ENCODE peak calls at places on chromosomes 16 and 17, in ten cellular contexts. B is SK-MEL-5; X is CD8-positive, alpha-beta memory T cell; Y is activated B cell treated with CpG ODN at 0.5 μM for 24 hours; A is hypothalamus; G is stimulated activated naive CD8-positive, alpha-beta T cell treated with anti-CD3 and anti-CD28 coated beads, Interleukin-15, amount 100 ng/mL, for 72 hours; P is left ventricle myocardium superior; O is GM04504; C is substantia nigra; K is activated gamma-delta T cell. S is an unnamed sample.

GRCh38 chr17:39671651-39672521 is 3.6 kb downstream of the PNMT start:
- DNase-seq in P (peak; percentile 89), B (peak; percentile 60), Y (no peak), A (no peak), X (no peak), C (no peak), O (no peak), G (no peak), K (no peak), S (peak; percentile 81)

GRCh38 chr16:715448-716249 is 731 bp downstream of the METRN start:
- DNase-seq in P (no peak), B (no peak), C (peak; percentile 56), O (no peak), A (no peak), X (no peak), Y (peak; percentile 42), K (no peak), G (no peak), S (no peak)

GRCh38 chr16:70653406-70653805 is 7.0 kb downstream of the IL34 start:
- DNase-seq in G (no peak), X (no peak), Y (no peak), B (no peak), A (no peak), O (no peak), P (no peak), C (no peak), K (no peak), S (no peak)

GRCh38 chr16:48597563-48598392 is 12.2 kb downstream of the N4BP1 start:
- DNase-seq in X (no peak), O (no peak), G (no peak), B (no peak), C (no peak), A (no peak), Y (no peak), P (no peak), K (no peak), S (no peak)

GRCh38 chr17:63946440-63947363 is 14.6 kb upstream of the CD79B start:
- DNase-seq in O (no peak), X (peak; percentile 63), B (peak; percentile 56), K (no peak), Y (peak; percentile 67), C (peak; percentile 8), P (no peak), G (peak; percentile 77), A (no peak), S (peak; percentile 27)

GRCh38 chr17:82332669-82333278 is 792 bp downstream of the SECTM1 start:
- DNase-seq in A (no peak), K (no peak), O (no peak), B (no peak), C (no peak), G (no peak), Y (no peak), P (peak; percentile 65), X (no peak), S (peak; percentile 69)

GRCh38 chr17:42456223-42457106 is 2.2 kb upstream of the ATP6V0A1 start:
- DNase-seq in B (peak; percentile 68), G (no peak), O (peak; percentile 42), K (no peak), A (no peak), Y (no peak), X (peak; percentile 76), C (no peak), P (no peak), S (peak; percentile 45)

GRCh38 chr17:36816889-36817288 is 120.4 kb upstream of the LHX1 start:
- DNase-seq in G (no peak), P (no peak), C (no peak), B (no peak), X (no peak), O (no peak), A (no peak), K (no peak), Y (no peak), S (no peak)

GRCh38 chr17:67156269-67157199 is 88.5 kb downstream of the HELZ start:
- DNase-seq in O (no peak), C (no peak), Y (no peak), P (no peak), A (no peak), G (no peak), K (no peak), X (no peak), B (no peak), S (no peak)

GRCh38 chr16:51640196-51640595 is 489.1 kb upstream of the SALL1 start:
- DNase-seq in G (no peak), O (no peak), A (no peak), X (no peak), P (no peak), C (no peak), Y (no peak), B (no peak), K (no peak), S (no peak)

GRCh38 chr17:76080934-76081287 is 1.9 kb downstream of the ZACN start:
- DNase-seq in P (no peak), O (no peak), A (no peak), G (no peak), Y (no peak), C (no peak), K (no peak), X (no peak), B (no peak), S (no peak)

GRCh38 chr16:73027655-73028220 is 20.2 kb downstream of the ZFHX3 start:
- DNase-seq in B (no peak), C (no peak), A (no peak), G (no peak), X (no peak), O (no peak), Y (no peak), P (no peak), K (no peak), S (peak; percentile 55)

GRCh38 chr16:82819286-82819685 is 192.5 kb downstream of the CDH13 start:
- DNase-seq in B (no peak), A (no peak), O (no peak), P (no peak), X (no peak), G (no peak), K (no peak), Y (no peak), C (no peak), S (no peak)

GRCh38 chr16:62038646-62039045 is 2.4 kb upstream of the CDH8 start:
- DNase-seq in A (no peak), G (no peak), O (no peak), B (no peak), P (no peak), K (no peak), C (no peak), X (no peak), Y (no peak), S (no peak)

GRCh38 chr16:47817048-47817447 is 338.7 kb downstream of the ABCC12 start:
- DNase-seq in A (no peak), P (no peak), X (no peak), G (no peak), C (no peak), K (no peak), Y (no peak), B (no peak), O (no peak), S (no peak)

GRCh38 chr16:75116081-75116910 is at the start of gene LDHD:
- DNase-seq in Y (no peak), K (no peak), A (peak; percentile 92), O (no peak), C (peak; percentile 87), G (no peak), B (peak; percentile 72), P (peak; percentile 89), X (no peak), S (peak; percentile 79)

GRCh38 chr16:24700549-24701392 is 28.7 kb upstream of the TNRC6A start:
- DNase-seq in C (peak; percentile 42), B (peak; percentile 58), O (peak; percentile 98), K (no peak), Y (no peak), G (no peak), A (peak; percentile 53), X (no peak), P (peak; percentile 64), S (peak; percentile 21)

GRCh38 chr16:2715519-2715918 is 4.5 kb downstream of the PRSS27 start:
- DNase-seq in P (peak; percentile 82), A (peak; percentile 6), K (peak; percentile 74), O (peak; percentile 2), C (no peak), G (peak; percentile 78), B (peak; percentile 6), X (peak; percentile 81), Y (peak; percentile 79), S (peak; percentile 20)

GRCh38 chr17:17876959-17877547 is 40.3 kb upstream of the SREBF1 start:
- DNase-seq in Y (no peak), A (no peak), G (no peak), K (no peak), B (no peak), X (no peak), O (no peak), P (peak; percentile 66), C (no peak), S (no peak)

GRCh38 chr17:38789185-38789584 is 10.2 kb downstream of the PIP4K2B start:
- DNase-seq in B (no peak), P (no peak), O (no peak), X (no peak), C (no peak), K (no peak), G (no peak), A (no peak), Y (no peak), S (no peak)

S was measured in small intestine.